ENCODE peak calls at places on chromosomes 7 and 10, in five cellular contexts. One of them, this sample, is unnamed.

GRCh38 chr7:85483205-85483604 is 296.3 kb upstream of the SEMA3D start:
- DNase-seq in H9: no peak
- DNase-seq in H1: no peak
- DNase-seq in trophoblast cell: no peak
- DNase-seq in neuronal stem cell: no peak
- DNase-seq in this sample: peak; percentile 46

GRCh38 chr7:44051611-44052220 is 7.2 kb downstream of the DBNL start:
- DNase-seq in H9: no peak
- DNase-seq in H1: no peak
- DNase-seq in trophoblast cell: no peak
- DNase-seq in neuronal stem cell: no peak
- DNase-seq in this sample: no peak

GRCh38 chr7:155796381-155797261 is 15.6 kb downstream of the SHH start:
- DNase-seq in H9: peak; percentile 81
- DNase-seq in H1: no peak
- DNase-seq in trophoblast cell: peak; percentile 60
- DNase-seq in neuronal stem cell: no peak
- DNase-seq in this sample: no peak

GRCh38 chr10:123521556-123521955 is 144.6 kb upstream of the GPR26 start:
- DNase-seq in H9: no peak
- DNase-seq in H1: no peak
- DNase-seq in trophoblast cell: no peak
- DNase-seq in neuronal stem cell: no peak
- DNase-seq in this sample: no peak

GRCh38 chr7:95520136-95520535 is 34.4 kb downstream of the ASB4 start:
- DNase-seq in H9: no peak
- DNase-seq in H1: no peak
- DNase-seq in trophoblast cell: no peak
- DNase-seq in neuronal stem cell: no peak
- DNase-seq in this sample: no peak

GRCh38 chr7:151800861-151801260 is 76.1 kb downstream of the PRKAG2 start:
- DNase-seq in H9: no peak
- DNase-seq in H1: no peak
- DNase-seq in trophoblast cell: no peak
- DNase-seq in neuronal stem cell: no peak
- DNase-seq in this sample: no peak

GRCh38 chr7:39746162-39746782 is 122.9 kb downstream of the RALA start:
- DNase-seq in H9: peak; percentile 91
- DNase-seq in H1: peak; percentile 68
- DNase-seq in trophoblast cell: peak; percentile 79
- DNase-seq in neuronal stem cell: peak; percentile 61
- DNase-seq in this sample: peak; percentile 79

GRCh38 chr7:25389489-25390106 is 161.3 kb upstream of the NPVF start:
- DNase-seq in H9: no peak
- DNase-seq in H1: no peak
- DNase-seq in trophoblast cell: peak; percentile 54
- DNase-seq in neuronal stem cell: peak; percentile 42
- DNase-seq in this sample: peak; percentile 63

GRCh38 chr10:26571655-26572054 is 125.8 kb upstream of the PDSS1 start:
- DNase-seq in H9: no peak
- DNase-seq in H1: no peak
- DNase-seq in trophoblast cell: no peak
- DNase-seq in neuronal stem cell: no peak
- DNase-seq in this sample: no peak

GRCh38 chr10:88989824-88990527 is 622 bp upstream of the FAS start:
- DNase-seq in H9: no peak
- DNase-seq in H1: no peak
- DNase-seq in trophoblast cell: peak; percentile 28
- DNase-seq in neuronal stem cell: no peak
- DNase-seq in this sample: peak; percentile 87
- H2BK12ac ChIP-seq in H9: no peak overlapping the region
- H2BK12ac ChIP-seq in H1: peak overlapping the region; percentile 42
- H2BK12ac ChIP-seq in trophoblast cell: no peak overlapping the region
- H2BK12ac ChIP-seq in neuronal stem cell: no peak overlapping the region
- H2BK12ac ChIP-seq in this sample: no peak overlapping the region

GRCh38 chr10:119251315-119251708 is 43.9 kb downstream of the GRK5 start:
- DNase-seq in H9: no peak
- DNase-seq in H1: no peak
- DNase-seq in trophoblast cell: no peak
- DNase-seq in neuronal stem cell: no peak
- DNase-seq in this sample: peak; percentile 97
- H4K91ac ChIP-seq in H9: no peak overlapping the region
- H4K91ac ChIP-seq in H1: no peak overlapping the region
- H4K91ac ChIP-seq in trophoblast cell: no peak overlapping the region
- H4K91ac ChIP-seq in neuronal stem cell: no peak overlapping the region
- H4K91ac ChIP-seq in this sample: no peak overlapping the region

GRCh38 chr10:124792998-124793352 is 1.3 kb upstream of the EEF1AKMT2 start:
- DNase-seq in H9: no peak
- DNase-seq in H1: no peak
- DNase-seq in trophoblast cell: no peak
- DNase-seq in neuronal stem cell: no peak
- DNase-seq in this sample: no peak
- H3K23ac ChIP-seq in H9: no peak overlapping the region
- H3K23ac ChIP-seq in H1: no peak overlapping the region
- H3K23ac ChIP-seq in trophoblast cell: no peak overlapping the region
- H3K23ac ChIP-seq in neuronal stem cell: no peak overlapping the region
- H3K23ac ChIP-seq in this sample: no peak overlapping the region

GRCh38 chr7:98303176-98303865 is 21.8 kb downstream of the BRI3 start:
- DNase-seq in H9: no peak
- DNase-seq in H1: no peak
- DNase-seq in trophoblast cell: no peak
- DNase-seq in neuronal stem cell: no peak
- DNase-seq in this sample: no peak

GRCh38 chr7:98305951-98306535 is 24.6 kb downstream of the BRI3 start:
- DNase-seq in H9: no peak
- DNase-seq in H1: no peak
- DNase-seq in trophoblast cell: no peak
- DNase-seq in neuronal stem cell: no peak
- DNase-seq in this sample: no peak

GRCh38 chr7:98300595-98301372 is 19.3 kb downstream of the BRI3 start:
- DNase-seq in H9: no peak
- DNase-seq in H1: no peak
- DNase-seq in trophoblast cell: no peak
- DNase-seq in neuronal stem cell: no peak
- DNase-seq in this sample: no peak

GRCh38 chr7:98301693-98302470 is 20.4 kb downstream of the BRI3 start:
- DNase-seq in H9: no peak
- DNase-seq in H1: no peak
- DNase-seq in trophoblast cell: no peak
- DNase-seq in neuronal stem cell: no peak
- DNase-seq in this sample: no peak

GRCh38 chr7:98303906-98304305 is 22.4 kb downstream of the BRI3 start:
- DNase-seq in H9: peak; percentile 58
- DNase-seq in H1: no peak
- DNase-seq in trophoblast cell: no peak
- DNase-seq in neuronal stem cell: no peak
- DNase-seq in this sample: no peak
- H2BK12ac ChIP-seq in H9: no peak overlapping the region
- H2BK12ac ChIP-seq in H1: no peak overlapping the region
- H2BK12ac ChIP-seq in trophoblast cell: no peak overlapping the region
- H2BK12ac ChIP-seq in neuronal stem cell: no peak overlapping the region
- H2BK12ac ChIP-seq in this sample: no peak overlapping the region

DNA sequence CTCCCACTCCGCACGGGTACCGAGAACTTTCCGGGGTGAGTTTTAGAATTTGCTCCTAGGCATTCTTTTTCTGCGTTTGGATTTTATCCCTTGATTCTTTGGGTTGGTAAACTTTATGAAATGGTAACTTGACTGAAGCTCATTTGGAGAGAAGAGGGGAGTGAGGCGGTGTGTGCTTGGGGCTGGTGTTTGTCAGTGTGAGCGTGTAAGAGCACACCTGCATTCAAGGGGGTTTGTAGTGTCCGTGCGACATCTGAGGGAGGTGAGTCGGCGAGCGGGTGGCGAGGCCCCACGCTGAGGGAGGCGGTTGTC is 2.4 kb upstream of the ZNF503 start:
- DNase-seq in H9: no peak
- DNase-seq in H1: no peak
- DNase-seq in trophoblast cell: no peak
- DNase-seq in neuronal stem cell: peak; percentile 39
- DNase-seq in this sample: no peak
- H4K91ac ChIP-seq in H9: no peak overlapping the region
- H4K91ac ChIP-seq in H1: no peak overlapping the region
- H4K91ac ChIP-seq in trophoblast cell: peak overlapping the region; percentile 33
- H4K91ac ChIP-seq in neuronal stem cell: peak overlapping the region; percentile 92
- H4K91ac ChIP-seq in this sample: no peak overlapping the region

GRCh38 chr7:47204709-47205108 is 377.2 kb downstream of the TNS3 start:
- DNase-seq in H9: no peak
- DNase-seq in H1: no peak
- DNase-seq in trophoblast cell: no peak
- DNase-seq in neuronal stem cell: no peak
- DNase-seq in this sample: no peak
- H3K23ac ChIP-seq in H9: no peak overlapping the region
- H3K23ac ChIP-seq in H1: no peak overlapping the region
- H3K23ac ChIP-seq in trophoblast cell: no peak overlapping the region
- H3K23ac ChIP-seq in neuronal stem cell: no peak overlapping the region
- H3K23ac ChIP-seq in this sample: no peak overlapping the region

GRCh38 chr7:128214463-128214862 is 26.6 kb upstream of the LEP start:
- DNase-seq in H9: no peak
- DNase-seq in H1: no peak
- DNase-seq in trophoblast cell: no peak
- DNase-seq in neuronal stem cell: no peak
- DNase-seq in this sample: no peak

GRCh38 chr7:128215281-128215680 is 25.8 kb upstream of the LEP start:
- DNase-seq in H9: no peak
- DNase-seq in H1: no peak
- DNase-seq in trophoblast cell: peak; percentile 85
- DNase-seq in neuronal stem cell: no peak
- DNase-seq in this sample: peak; percentile 50

GRCh38 chr7:128217030-128217805 is 23.9 kb upstream of the LEP start:
- DNase-seq in H9: peak; percentile 79
- DNase-seq in H1: no peak
- DNase-seq in trophoblast cell: peak; percentile 99
- DNase-seq in neuronal stem cell: no peak
- DNase-seq in this sample: peak; percentile 30

GRCh38 chr7:128217972-128218652 is 23.0 kb upstream of the LEP start:
- DNase-seq in H9: no peak
- DNase-seq in H1: no peak
- DNase-seq in trophoblast cell: peak; percentile 18
- DNase-seq in neuronal stem cell: no peak
- DNase-seq in this sample: no peak

GRCh38 chr7:128215739-128216138 is 25.3 kb upstream of the LEP start:
- DNase-seq in H9: no peak
- DNase-seq in H1: no peak
- DNase-seq in trophoblast cell: peak; percentile 90
- DNase-seq in neuronal stem cell: no peak
- DNase-seq in this sample: no peak
- H2BK12ac ChIP-seq in H9: no peak overlapping the region
- H2BK12ac ChIP-seq in H1: no peak overlapping the region
- H2BK12ac ChIP-seq in trophoblast cell: no peak overlapping the region
- H2BK12ac ChIP-seq in neuronal stem cell: no peak overlapping the region
- H2BK12ac ChIP-seq in this sample: no peak overlapping the region

This sample was measured in mesenchymal stem cell.